ENCODE peak calls at places on chromosomes 13 and 19, in ten cellular contexts. Z is heart right ventricle, Q is hepatocyte, G is PC-3, O is kidney epithelial cell, W is tibial nerve, P is colonic mucosa, V is BJ, L is cardiac muscle cell, X is HFF-Myc. H is an unnamed sample.

GRCh38 chr13:48043789-48044503 is 6.4 kb downstream of the NUDT15 start:
- DNase-seq in L (peak; percentile 61), W (no peak), X (no peak), Q (no peak), G (peak; percentile 37), V (peak; percentile 21), Z (no peak), P (no peak), O (no peak), H (no peak)

GRCh38 chr19:39411006-39411831 is 1.2 kb upstream of the PLEKHG2 start:
- DNase-seq in X (no peak), Z (no peak), V (no peak), O (no peak), L (peak; percentile 69), W (peak; percentile 70), P (peak; percentile 84), G (no peak), Q (peak; percentile 86), H (no peak)

GRCh38 chr13:109881961-109882558 is 95.7 kb upstream of the IRS2 start:
- DNase-seq in G (no peak), X (no peak), L (no peak), O (no peak), P (no peak), V (no peak), Q (no peak), Z (no peak), W (no peak), H (no peak)

GRCh38 chr19:44988896-44989563 is 12.2 kb upstream of the RELB start:
- DNase-seq in X (peak; percentile 29), O (no peak), G (peak; percentile 52), P (peak; percentile 75), V (no peak), L (peak; percentile 78), Z (peak; percentile 65), Q (peak; percentile 75), W (peak; percentile 41), H (no peak)

GRCh38 chr19:34495416-34495815 is 13.9 kb downstream of the WTIP start:
- DNase-seq in L (no peak), V (no peak), X (no peak), P (no peak), G (no peak), Q (no peak), W (no peak), O (no peak), Z (no peak), H (no peak)

GRCh38 chr13:43036386-43037220 is 13.2 kb downstream of the DNAJC15 start:
- DNase-seq in G (no peak), V (no peak), Q (no peak), L (peak; percentile 84), X (no peak), O (no peak), W (no peak), Z (peak; percentile 75), P (no peak), H (no peak)

GRCh38 chr13:46728777-46729176 is 68.2 kb downstream of the ESD start:
- DNase-seq in G (peak; percentile 32), Q (no peak), Z (no peak), L (no peak), X (no peak), O (no peak), P (no peak), V (no peak), W (no peak), H (no peak)

GRCh38 chr19:33063356-33064116 is 1.2 kb downstream of the RHPN2 start:
- DNase-seq in G (peak; percentile 43), P (peak; percentile 86), V (no peak), W (no peak), X (no peak), Z (no peak), Q (peak; percentile 60), O (no peak), L (peak; percentile 45), H (no peak)

GRCh38 chr13:107035778-107036177 is 467.8 kb upstream of the ARGLU1 start:
- DNase-seq in O (peak; percentile 12), X (no peak), P (no peak), V (peak; percentile 9), G (no peak), W (no peak), L (peak; percentile 25), Q (no peak), Z (no peak), H (peak; percentile 3)

GRCh38 chr13:28622286-28622685 is 36.6 kb upstream of the POMP start:
- DNase-seq in Q (no peak), G (no peak), W (peak; percentile 42), V (no peak), Z (peak; percentile 27), O (no peak), P (peak; percentile 22), X (no peak), L (no peak), H (no peak)

GRCh38 chr13:23979361-23980159 is 82.3 kb upstream of the C1QTNF9B start:
- DNase-seq in W (peak; percentile 53), G (peak; percentile 66), Z (peak; percentile 84), L (peak; percentile 96), Q (peak; percentile 76), V (peak; percentile 41), O (peak; percentile 25), X (no peak), P (peak; percentile 74), H (no peak)

GRCh38 chr13:99756281-99756680 is 215.3 kb downstream of the ZIC5 start:
- DNase-seq in X (no peak), O (no peak), L (no peak), Q (no peak), G (peak; percentile 3), V (no peak), P (no peak), Z (no peak), W (no peak), H (no peak)

GRCh38 chr13:76293751-76294150 is 592.5 kb downstream of the KCTD12 start:
- DNase-seq in L (peak; percentile 39), X (no peak), V (peak; percentile 5), O (no peak), P (no peak), Q (no peak), W (no peak), G (peak; percentile 16), Z (no peak), H (no peak)

GRCh38 chr19:35673121-35673804 is 6.9 kb downstream of the UPK1A start:
- DNase-seq in O (peak; percentile 28), Z (peak; percentile 20), X (peak; percentile 14), W (no peak), Q (peak; percentile 62), V (no peak), L (peak; percentile 63), P (no peak), G (no peak), H (peak; percentile 23)

GRCh38 chr19:6721113-6721474 is 644 bp upstream of the C3 start:
- DNase-seq in L (no peak), G (no peak), W (no peak), Q (no peak), P (no peak), V (no peak), O (no peak), X (no peak), Z (no peak), H (no peak)

GRCh38 chr19:42246143-42246868 is 3.9 kb upstream of the GSK3A start:
- DNase-seq in P (peak; percentile 68), G (peak; percentile 63), Z (peak; percentile 72), V (no peak), W (peak; percentile 63), Q (peak; percentile 86), O (no peak), X (no peak), L (peak; percentile 83), H (no peak)

GRCh38 chr19:13902993-13903555 is 2.8 kb downstream of the BRME1 start:
- DNase-seq in P (no peak), X (no peak), Q (no peak), Z (no peak), L (peak; percentile 15), W (no peak), G (peak; percentile 54), V (no peak), O (no peak), H (no peak)
- TF ChIP-seq CTCF in P (no peak), X (peak; percentile 37), Q (peak; percentile 33), Z (peak; percentile 16), L (peak; percentile 38), W (no peak), G (peak; percentile 73), V (peak; percentile 20), O (peak; percentile 37), H (peak; percentile 56)

DNA sequence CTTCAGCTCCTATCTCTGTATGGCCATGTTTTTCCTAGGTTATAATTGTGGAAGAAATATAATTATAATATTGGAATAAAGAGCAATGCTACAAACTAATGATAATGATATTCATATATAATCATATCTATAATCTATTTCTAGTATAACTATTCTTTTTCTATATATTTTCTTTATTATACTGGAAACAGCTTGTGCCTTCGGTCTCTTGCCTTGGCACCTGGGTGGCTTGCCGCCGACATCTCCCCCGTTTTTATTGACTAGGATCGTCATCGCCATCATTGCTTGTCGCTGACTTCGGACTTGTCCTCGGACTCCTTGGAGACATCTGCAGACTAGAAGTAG is 24.2 kb downstream of the ZNF763 start:
- DNase-seq in O (no peak), P (no peak), Q (no peak), L (no peak), V (no peak), W (no peak), Z (no peak), G (no peak), X (no peak), H (no peak)
- H3K4me3 ChIP-seq in O (no peak overlapping the region), P (no peak overlapping the region), Q (no peak overlapping the region), L (no peak overlapping the region), V (no peak overlapping the region), W (no peak overlapping the region), Z (no peak overlapping the region), G (peak overlapping the region; percentile 88), X (peak overlapping the region; percentile 89), H (no peak overlapping the region)

GRCh38 chr13:95494082-95494681 is 58.3 kb upstream of the CLDN10 start:
- DNase-seq in Q (peak; percentile 66), P (peak; percentile 40), L (peak; percentile 83), V (peak; percentile 9), G (peak; percentile 83), Z (no peak), W (peak; percentile 39), O (no peak), X (peak; percentile 70), H (peak; percentile 40)
- TF ChIP-seq CTCF in Q (peak; percentile 57), P (peak; percentile 72), L (peak; percentile 74), V (peak; percentile 69), G (peak; percentile 77), Z (peak; percentile 62), W (peak; percentile 35), O (peak; percentile 66), X (peak; percentile 54), H (peak; percentile 73)

DNA sequence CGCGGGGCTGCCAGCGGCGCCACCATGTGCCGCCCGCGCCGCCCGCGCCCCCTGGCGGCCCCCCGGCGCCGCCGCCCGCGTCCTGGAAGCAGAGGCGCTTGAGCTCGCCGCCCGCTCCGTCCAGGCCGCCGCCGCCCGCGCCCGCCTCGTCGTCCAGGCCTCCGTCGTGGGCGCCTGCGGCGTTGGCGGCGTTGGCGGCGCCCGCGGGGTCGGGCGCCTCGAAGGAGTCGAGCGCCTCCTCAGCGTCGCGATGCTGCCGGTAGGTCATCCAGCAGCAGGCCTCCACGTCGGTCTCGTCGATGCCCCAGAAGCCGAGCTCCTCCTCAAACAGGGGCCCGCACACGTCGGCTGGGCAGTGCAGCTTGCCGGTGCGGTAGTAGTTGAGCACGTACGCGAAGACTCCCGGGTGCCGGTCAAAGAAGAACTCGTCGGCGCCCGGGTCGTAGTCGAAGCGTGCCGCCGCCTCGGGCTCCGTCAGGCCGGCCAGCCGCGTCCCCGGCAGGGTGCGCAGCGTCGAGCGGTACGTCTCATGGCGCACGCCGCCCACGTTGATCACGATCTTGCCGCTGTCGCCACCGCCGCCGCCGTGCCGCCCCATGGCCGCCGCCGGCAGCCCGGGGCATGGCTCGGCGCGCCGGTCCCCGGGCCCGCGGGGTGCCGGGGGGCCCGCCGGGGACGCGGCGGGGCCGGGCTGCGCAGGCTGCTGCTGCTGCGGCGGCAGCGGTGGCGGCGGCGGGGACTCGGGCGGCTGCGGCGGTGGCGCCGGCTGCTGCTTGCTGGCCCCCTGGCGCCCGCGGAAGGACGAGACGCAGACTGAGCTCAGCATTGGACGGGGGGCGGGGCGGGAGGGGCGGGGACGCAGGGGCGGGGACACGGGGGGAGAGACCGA is 676 bp downstream of the KCNC3 start:
- DNase-seq in Z (peak; percentile 42), X (no peak), L (no peak), W (no peak), G (peak; percentile 39), Q (peak; percentile 46), P (no peak), V (no peak), O (no peak), H (no peak)
- H3K4me3 ChIP-seq in Z (peak overlapping the region; percentile 23), X (no peak overlapping the region), L (peak overlapping the region; percentile 36), W (peak overlapping the region; percentile 11), G (peak overlapping the region; percentile 64), Q (peak overlapping the region; percentile 36), P (peak overlapping the region; percentile 31), V (peak overlapping the region; percentile 18), O (peak overlapping the region; percentile 20), H (peak overlapping the region; percentile 51)